ENCODE peak calls at places on chromosomes 6 and 20, in six cellular contexts. X is HCT116, M is GM12878, N is H1, D is A549, G is K562. P is an unnamed sample.

GRCh38 chr6:10837997-10838793 is at the start of gene MAK:
- DNase-seq in X (peak), D (peak), N (peak), G (peak), M (peak), P (peak)

GRCh38 chr20:32536861-32537656 is 48.1 kb downstream of the NOL4L start:
- DNase-seq in G (peak), X (no peak), M (no peak), N (no peak), D (no peak), P (peak)

GRCh38 chr6:49551126-49551865 is 828 bp downstream of the C6orf141 start:
- DNase-seq in N (peak), D (no peak), X (no peak), G (no peak), M (no peak), P (no peak)

GRCh38 chr6:140203611-140204553 is 829.4 kb upstream of the CITED2 start:
- DNase-seq in M (no peak), D (no peak), G (no peak), N (no peak), X (no peak), P (no peak)

GRCh38 chr6:131107166-131107565 is 28.1 kb upstream of the AKAP7 start:
- DNase-seq in X (no peak), M (no peak), G (no peak), D (peak), N (no peak), P (no peak)

GRCh38 chr6:34514593-34515472 is 41.3 kb downstream of the SPDEF start:
- DNase-seq in X (no peak), M (no peak), G (peak), D (no peak), N (no peak), P (no peak)

GRCh38 chr6:121093928-121094327 is 240.4 kb downstream of the TBC1D32 start:
- DNase-seq in D (no peak), G (no peak), X (no peak), N (no peak), M (no peak), P (no peak)

GRCh38 chr6:156782691-156783320 is 5.6 kb downstream of the ARID1B start:
- DNase-seq in M (no peak), D (no peak), G (no peak), X (no peak), N (no peak), P (no peak)

GRCh38 chr20:24657878-24658620 is 188.6 kb downstream of the SYNDIG1 start:
- DNase-seq in X (no peak), G (no peak), N (no peak), D (no peak), M (no peak), P (no peak)

GRCh38 chr20:61356171-61356570 is 104.1 kb downstream of the CDH4 start:
- DNase-seq in D (no peak), X (no peak), M (no peak), G (no peak), N (no peak), P (no peak)

GRCh38 chr6:82072113-82072512 is 175.4 kb downstream of the IBTK start:
- DNase-seq in G (no peak), N (no peak), X (no peak), M (no peak), D (no peak), P (peak)

GRCh38 chr6:84554069-84554468 is 210.3 kb downstream of the TBX18 start:
- DNase-seq in X (no peak), D (no peak), N (no peak), M (no peak), G (no peak), P (no peak)

GRCh38 chr20:61295726-61296628 is 43.9 kb downstream of the CDH4 start:
- DNase-seq in D (no peak), N (no peak), G (no peak), M (no peak), X (no peak), P (no peak)

GRCh38 chr6:41160933-41161332 is 2.0 kb downstream of the TREM2 start:
- DNase-seq in N (no peak), D (no peak), M (no peak), G (no peak), X (no peak), P (no peak)

GRCh38 chr20:24753136-24753535 is 195.9 kb upstream of the CST7 start:
- DNase-seq in G (no peak), D (no peak), X (no peak), N (no peak), M (no peak), P (no peak)

GRCh38 chr6:148761532-148761951 is 14.7 kb downstream of the UST start:
- DNase-seq in D (no peak), X (no peak), G (no peak), N (no peak), M (no peak), P (no peak)

GRCh38 chr20:14288341-14289330 is 48.8 kb downstream of the FLRT3 start:
- DNase-seq in D (peak), N (no peak), X (peak), M (no peak), G (no peak), P (peak)

GRCh38 chr6:26412225-26412624 is 10.2 kb downstream of the BTN3A1 start:
- DNase-seq in M (no peak), X (no peak), D (no peak), N (no peak), G (no peak), P (no peak)

GRCh38 chr6:101597711-101598110 is 204.2 kb downstream of the GRIK2 start:
- DNase-seq in N (no peak), X (peak), G (no peak), M (no peak), D (no peak), P (no peak)

DNA sequence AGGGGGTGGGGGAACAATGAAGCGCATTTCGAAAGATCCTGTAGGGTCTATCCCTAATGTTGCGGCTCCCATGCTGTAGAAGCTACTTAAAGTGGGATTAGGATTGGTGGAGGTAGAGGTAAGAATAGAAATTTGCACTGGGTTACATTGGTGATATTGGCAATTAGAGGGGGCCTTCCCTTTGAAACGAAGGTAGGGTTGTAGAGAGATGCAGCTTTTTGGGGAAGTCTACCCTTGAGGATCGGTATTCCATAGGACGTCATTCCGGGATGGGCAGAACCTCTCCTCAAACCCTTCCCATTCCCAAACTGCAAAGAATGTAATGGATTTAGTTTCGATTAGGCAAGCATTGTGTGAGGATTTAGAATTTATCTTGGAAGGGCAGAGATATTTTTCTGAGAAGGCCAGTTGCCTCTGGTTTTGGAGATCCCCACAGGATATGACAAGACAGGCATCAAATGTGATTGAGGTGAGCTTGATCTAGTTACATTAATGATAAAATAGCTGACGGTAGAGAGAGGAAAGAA is 5.4 kb upstream of the ZNFX1 start:
- DNase-seq in G (no peak), N (no peak), X (no peak), D (no peak), M (no peak), P (peak)
- TF ChIP-seq POLR2A in G (peak), N (no peak), X (no peak), D (no peak), M (no peak), P (peak)

DNA sequence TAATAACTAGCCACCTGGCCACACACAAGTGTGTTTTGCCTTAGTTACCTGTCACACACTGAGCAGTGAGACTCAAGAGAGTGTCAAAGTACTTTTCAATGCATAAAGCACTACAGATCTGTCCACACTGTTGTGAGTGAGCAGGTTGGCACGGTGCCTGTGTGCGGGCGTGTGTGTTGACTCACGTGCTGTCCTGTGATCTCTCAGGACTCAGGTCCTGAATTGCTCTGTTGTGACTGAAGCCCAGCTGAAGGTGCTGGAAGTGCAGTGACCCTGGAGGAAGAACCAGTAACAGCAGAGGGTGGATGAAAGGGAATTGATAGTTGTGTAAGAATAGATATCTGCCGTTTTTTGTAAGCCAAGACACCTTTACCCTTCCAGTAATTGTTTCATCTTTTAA is 18.3 kb downstream of the SLC16A10 start:
- DNase-seq in G (no peak), D (peak), X (peak), M (no peak), N (no peak), P (peak)
- TF ChIP-seq CTCF in G (no peak), D (no peak), X (no peak), M (no peak), N (no peak), P (no peak)

GRCh38 chr20:63639093-63639860 is 12.4 kb upstream of the GMEB2 start:
- DNase-seq in N (no peak), X (no peak), D (no peak), G (no peak), M (no peak), P (no peak)
- TF ChIP-seq MAX in N (no peak), X (no peak), D (no peak), G (no peak), M (no peak), P (no peak)

DNA sequence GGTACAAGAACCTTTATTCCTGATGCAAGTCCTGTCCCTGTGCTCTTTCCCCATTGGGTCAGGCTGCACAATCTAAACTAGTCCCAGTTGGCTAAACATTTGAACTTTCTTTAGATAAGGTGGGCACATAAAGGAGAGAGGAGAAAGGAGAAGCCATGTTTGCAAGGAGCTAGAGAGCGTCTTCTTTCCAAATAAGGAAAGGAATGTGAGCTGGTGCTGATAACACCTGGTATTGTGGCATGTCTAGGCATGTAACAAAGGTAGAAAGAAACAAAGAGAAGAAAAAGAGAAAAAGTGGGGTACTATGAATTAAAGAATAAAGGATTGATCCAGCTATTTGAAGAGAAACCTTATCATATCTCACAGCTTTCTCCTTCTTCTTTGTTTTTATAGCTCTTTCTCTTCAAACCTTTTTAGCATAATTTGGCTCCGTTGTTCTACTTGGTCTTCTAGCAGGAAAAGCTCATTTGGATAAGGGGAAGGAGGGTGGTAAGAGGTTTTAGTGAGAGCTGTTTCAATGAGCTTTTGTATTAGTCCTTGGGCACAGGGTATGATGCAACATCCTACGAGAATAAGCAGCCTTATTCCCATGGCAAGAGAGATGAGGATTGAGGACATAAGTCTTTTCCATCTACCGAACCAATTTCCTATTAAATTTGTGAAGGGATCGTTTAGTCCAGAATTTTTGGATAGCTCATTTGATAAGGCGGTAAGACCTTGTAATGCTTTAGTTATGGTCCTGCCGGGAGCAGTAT is 415.5 kb upstream of the MAN1A1 start:
- DNase-seq in G (no peak), N (no peak), M (no peak), D (no peak), X (no peak), P (no peak)
- TF ChIP-seq POLR2A in G (no peak), N (no peak), M (no peak), D (no peak), X (no peak), P (no peak)

GRCh38 chr20:36885355-36885754 is 9.4 kb downstream of the TLDC2 start:
- DNase-seq in G (peak), X (no peak), N (no peak), D (peak), M (no peak), P (no peak)
- TF ChIP-seq CTCF in G (peak), X (peak), N (no peak), D (peak), M (no peak), P (no peak)

GRCh38 chr20:46030290-46031013 is 1.4 kb downstream of the SLC12A5 start:
- DNase-seq in X (no peak), N (no peak), M (no peak), G (no peak), D (no peak), P (no peak)

GRCh38 chr20:46025376-46025783 is 3.6 kb upstream of the SLC12A5 start:
- DNase-seq in X (no peak), N (no peak), M (no peak), D (no peak), G (no peak), P (no peak)

GRCh38 chr20:46028772-46029371 is at the start of gene SLC12A5:
- DNase-seq in N (no peak), D (no peak), M (no peak), X (no peak), G (no peak), P (no peak)

GRCh38 chr20:46028110-46028509 is 905 bp upstream of the SLC12A5 start:
- DNase-seq in N (no peak), D (no peak), M (no peak), X (no peak), G (no peak), P (no peak)

DNA sequence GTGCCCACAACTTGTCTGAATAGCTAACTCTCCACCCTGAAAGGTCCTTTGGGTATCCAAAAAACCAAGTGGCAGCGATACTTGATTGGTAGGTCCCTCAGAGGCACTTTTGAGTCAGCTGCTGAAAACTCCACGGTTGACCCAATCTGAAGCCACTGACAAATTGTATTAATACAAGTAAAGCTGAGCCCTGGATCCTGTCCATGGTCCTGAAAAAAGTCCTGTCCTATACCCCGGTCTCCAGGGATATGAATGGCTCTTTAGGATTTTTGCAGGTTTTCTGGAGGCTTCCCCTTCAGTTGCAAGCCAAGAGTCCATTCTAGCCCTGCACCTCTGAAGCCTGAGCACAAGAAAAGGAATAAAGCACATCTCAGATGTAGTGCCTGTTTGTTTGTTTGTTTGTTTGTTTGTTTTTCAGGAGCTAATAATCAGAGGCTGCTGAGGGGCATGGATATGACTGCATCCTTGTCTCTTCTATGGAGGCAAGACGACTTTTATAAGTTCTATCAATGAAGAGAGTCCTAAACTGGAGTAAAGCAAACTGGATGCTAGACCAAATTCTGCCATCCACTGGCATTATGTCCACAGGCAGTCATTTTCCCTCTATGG is 1.7 kb upstream of the SLC12A5 start:
- DNase-seq in X (no peak), G (peak), N (no peak), D (peak), M (no peak), P (peak)
- TF ChIP-seq MAX in X (no peak), G (no peak), N (no peak), D (no peak), M (no peak), P (no peak)

DNA sequence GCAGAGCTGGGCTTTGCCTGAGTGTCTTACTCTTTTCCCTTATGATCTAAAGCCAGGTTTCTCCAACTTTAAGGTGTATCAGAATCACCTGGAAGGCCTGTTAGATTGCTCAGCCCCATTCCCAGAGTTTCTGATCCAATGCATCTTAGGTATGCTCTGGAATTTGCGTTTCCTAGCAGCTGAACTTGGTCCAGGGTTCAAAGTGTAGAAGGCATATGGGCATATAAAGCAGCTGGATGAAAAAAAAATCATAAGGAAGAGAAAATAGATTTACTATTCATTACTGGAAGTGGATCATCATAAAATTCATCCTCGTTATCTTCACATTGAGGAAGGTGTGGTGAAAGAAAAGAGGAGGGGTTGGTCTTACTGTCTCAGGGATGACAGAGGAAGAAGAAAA is 56.8 kb upstream of the CDKAL1 start:
- DNase-seq in G (no peak), N (no peak), X (no peak), M (no peak), D (no peak), P (no peak)
- TF ChIP-seq POLR2A in G (no peak), N (peak), X (no peak), M (no peak), D (no peak), P (no peak)

GRCh38 chr6:81051952-81052351 is 700.5 kb downstream of the TENT5A start:
- DNase-seq in G (no peak), N (no peak), D (no peak), M (no peak), X (no peak), P (no peak)
- TF ChIP-seq CTCF in G (no peak), N (peak), D (no peak), M (no peak), X (no peak), P (no peak)

GRCh38 chr6:27720607-27721580 is 191.3 kb downstream of the OR2B2 start:
- DNase-seq in D (peak), G (peak), X (peak), N (peak), M (no peak), P (no peak)
- TF ChIP-seq MAX in D (peak), G (no peak), X (no peak), N (peak), M (no peak), P (no peak)